ENCODE peak calls at places on chromosomes 7 and 10, in four cellular contexts. E, Q, I and Z are unnamed samples.

GRCh38 chr7:45092100-45092930 is 3.5 kb upstream of the NACAD start:
- DNase-seq in E (no peak), Q (no peak), I (peak; percentile 43), Z (peak; percentile 28)

GRCh38 chr10:113019692-113020424 is 69.8 kb downstream of the TCF7L2 start:
- DNase-seq in E (peak; percentile 81), Q (no peak), I (no peak), Z (no peak)

GRCh38 chr7:134742688-134743350 is 36.6 kb upstream of the CALD1 start:
- DNase-seq in E (no peak), Q (no peak), I (peak; percentile 77), Z (no peak)

GRCh38 chr10:29590598-29591415 is 44.0 kb downstream of the SVIL start:
- DNase-seq in E (peak; percentile 26), Q (no peak), I (peak; percentile 40), Z (peak; percentile 33)

GRCh38 chr10:122232781-122233180 is 38.3 kb upstream of the BTBD16 start:
- DNase-seq in E (no peak), Q (no peak), I (no peak), Z (no peak)

GRCh38 chr7:129282865-129283264 is 58.0 kb downstream of the AHCYL2 start:
- DNase-seq in E (no peak), Q (no peak), I (no peak), Z (no peak)

GRCh38 chr10:98257198-98257597 is 10.8 kb downstream of the LOXL4 start:
- DNase-seq in E (no peak), Q (no peak), I (no peak), Z (no peak)

GRCh38 chr7:767580-767940 is 40.5 kb upstream of the PRKAR1B start:
- DNase-seq in E (no peak), Q (no peak), I (no peak), Z (no peak)

GRCh38 chr10:12423896-12424295 is 74.5 kb downstream of the CAMK1D start:
- DNase-seq in E (no peak), Q (no peak), I (no peak), Z (no peak)

GRCh38 chr7:137258552-137258951 is 85.0 kb downstream of the PTN start:
- DNase-seq in E (no peak), Q (no peak), I (no peak), Z (no peak)

GRCh38 chr10:60209874-60210584 is 179.6 kb downstream of the ANK3 start:
- DNase-seq in E (no peak), Q (no peak), I (no peak), Z (no peak)

GRCh38 chr7:826230-826905 is 5.9 kb upstream of the SUN1 start:
- DNase-seq in E (no peak), Q (no peak), I (no peak), Z (no peak)

GRCh38 chr10:132335189-132336063 is 3.4 kb downstream of the LRRC27 start:
- DNase-seq in E (peak; percentile 95), Q (no peak), I (peak; percentile 80), Z (no peak)

DNA sequence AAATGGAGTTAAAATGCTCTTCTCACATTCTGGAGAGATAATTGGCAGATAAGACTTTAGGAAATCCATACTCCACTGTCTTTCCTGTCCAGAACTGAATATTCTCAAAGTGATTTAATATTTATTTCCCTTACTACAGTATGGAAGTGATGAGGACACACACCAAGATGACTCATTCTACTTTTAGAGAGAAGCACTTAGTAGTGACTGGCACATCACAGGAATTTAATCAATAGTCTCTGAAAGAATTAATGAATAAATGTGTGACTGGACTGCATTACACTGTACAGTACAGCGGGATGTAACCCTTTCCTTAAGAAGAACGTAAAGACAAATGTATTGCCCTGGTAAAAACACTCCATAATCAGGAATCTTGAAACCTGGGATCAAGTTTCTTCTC is 116.7 kb downstream of the SEMA3E start:
- DNase-seq in E (no peak), Q (no peak), I (no peak), Z (peak; percentile 8)
- TF ChIP-seq HMGXB4 in E (no peak), Q (no peak), I (no peak), Z (no peak)

GRCh38 chr10:84269773-84270172 is 24.9 kb downstream of the RGR start:
- DNase-seq in E (no peak), Q (no peak), I (no peak), Z (no peak)
- TF ChIP-seq HMGXB4 in E (no peak), Q (no peak), I (no peak), Z (no peak)

DNA sequence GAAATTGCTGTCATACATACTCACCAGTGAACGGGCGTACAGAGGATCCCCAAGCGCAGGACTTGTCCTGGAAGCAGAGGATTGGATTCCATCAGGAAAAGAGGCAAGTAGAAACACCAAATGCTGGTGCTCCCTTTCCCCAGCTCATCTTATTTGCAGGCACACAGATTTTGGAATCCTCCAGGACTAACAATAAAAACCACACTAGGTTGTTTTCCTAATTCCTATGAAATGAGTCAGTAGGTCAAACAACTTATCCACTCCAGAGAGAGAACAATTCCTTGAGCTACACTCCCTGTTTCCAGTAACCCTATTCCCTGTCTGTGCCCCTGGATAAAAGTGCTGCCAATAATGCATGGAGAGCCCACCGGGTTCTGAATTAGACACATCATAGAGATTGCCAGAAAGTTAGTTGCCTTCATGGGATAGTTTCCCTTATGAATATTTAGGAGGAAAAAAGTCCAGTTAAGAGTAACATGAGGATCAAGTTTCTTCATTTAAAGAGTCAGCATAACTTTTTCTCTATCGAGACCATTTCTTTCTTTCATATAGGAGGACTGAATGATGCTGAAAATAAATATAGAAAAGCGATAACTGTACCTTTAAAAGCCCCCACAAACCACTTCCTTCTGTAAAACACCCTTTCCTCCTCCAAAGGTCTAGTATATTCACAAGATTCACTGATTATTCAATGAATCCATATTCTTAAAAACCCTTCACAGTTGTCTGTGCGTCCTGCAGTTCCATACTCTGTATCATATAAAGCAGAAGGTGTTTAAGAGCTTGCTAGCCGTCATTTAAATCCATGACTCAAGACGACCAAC is 178.3 kb upstream of the KLF14 start:
- DNase-seq in E (peak; percentile 69), Q (no peak), I (no peak), Z (peak; percentile 66)
- TF ChIP-seq HMGXB4 in E (no peak), Q (no peak), I (no peak), Z (no peak)

GRCh38 chr10:89337493-89337892 is 9.7 kb downstream of the IFIT3 start:
- DNase-seq in E (no peak), Q (no peak), I (no peak), Z (peak; percentile 13)

GRCh38 chr10:89330537-89330936 is 2.7 kb downstream of the IFIT3 start:
- DNase-seq in E (no peak), Q (no peak), I (no peak), Z (no peak)

GRCh38 chr10:89332718-89333281 is 5.0 kb downstream of the IFIT3 start:
- DNase-seq in E (no peak), Q (no peak), I (no peak), Z (no peak)

GRCh38 chr10:89327803-89328441 is at the start of gene IFIT3:
- DNase-seq in E (peak; percentile 38), Q (no peak), I (peak; percentile 66), Z (peak; percentile 76)

GRCh38 chr10:89332092-89332633 is 4.4 kb downstream of the IFIT3 start:
- DNase-seq in E (peak; percentile 41), Q (no peak), I (peak; percentile 13), Z (no peak)
- TF ChIP-seq HMGXB4 in E (no peak), Q (no peak), I (no peak), Z (no peak)

DNA sequence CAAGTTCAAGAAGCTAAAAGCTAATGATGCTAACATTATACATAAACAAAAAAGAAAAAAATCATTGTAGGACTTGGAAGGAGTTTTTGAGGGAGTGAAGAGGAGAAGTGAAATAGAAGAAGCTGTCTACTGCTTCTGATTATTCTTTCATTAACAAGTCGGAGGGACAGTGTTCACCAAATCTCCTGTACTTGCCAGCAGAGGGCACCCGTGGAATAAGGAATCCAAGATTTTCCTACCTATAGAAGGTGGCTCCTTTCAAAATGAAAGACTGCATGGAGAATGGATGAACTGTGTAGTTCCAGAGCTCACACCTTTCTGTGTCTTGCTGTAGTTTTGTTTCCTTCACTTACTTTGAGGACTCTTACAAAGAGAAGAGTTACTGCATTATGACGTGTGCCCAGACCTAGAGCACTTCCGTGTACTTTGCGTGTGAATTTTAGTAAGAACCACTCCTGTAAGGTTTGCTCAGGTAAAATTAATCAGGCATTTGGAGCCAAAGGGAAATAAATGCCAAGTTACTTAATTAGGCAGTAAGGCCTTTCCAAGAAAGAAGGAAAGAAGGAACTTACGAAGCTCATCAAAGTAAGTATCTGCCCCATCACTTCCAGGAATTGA is 145.1 kb downstream of the SEMA3D start:
- DNase-seq in E (peak; percentile 55), Q (peak; percentile 78), I (peak; percentile 26), Z (peak; percentile 17)
- TF ChIP-seq HMGXB4 in E (no peak), Q (no peak), I (no peak), Z (no peak)

DNA sequence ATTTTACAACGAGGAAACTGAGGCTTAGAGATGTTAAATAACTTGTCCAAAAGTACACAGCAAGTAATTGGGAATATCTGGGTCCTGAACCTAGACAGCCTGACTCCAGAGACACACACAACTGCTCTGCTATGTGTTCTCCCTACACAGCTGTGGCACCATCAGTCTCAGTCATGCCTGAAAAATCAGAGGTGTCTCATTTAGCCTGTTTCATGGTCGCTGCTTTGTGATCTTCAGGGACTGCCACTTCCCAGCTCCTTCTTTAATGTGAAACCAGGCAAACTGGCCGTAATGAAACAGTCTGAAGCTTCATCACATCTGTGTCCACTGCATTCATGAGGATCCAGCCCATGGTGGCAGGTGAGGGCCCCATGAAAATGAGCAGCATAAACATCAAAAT is 56.6 kb downstream of the COL1A2 start:
- DNase-seq in E (no peak), Q (no peak), I (no peak), Z (no peak)
- TF ChIP-seq HMGXB4 in E (no peak), Q (no peak), I (no peak), Z (no peak)